ENCODE peak calls at places on chromosomes 16 and 17, in seven cellular contexts. J, H, B, L, C, I and G are unnamed samples.

GRCh38 chr17:83179811-83180210 is 100.4 kb downstream of the METRNL start:
- DNase-seq in J (no peak), H (no peak), B (no peak), L (no peak), C (no peak), I (no peak), G (no peak)

GRCh38 chr16:19809121-19809635 is 75.5 kb downstream of the GPRC5B start:
- DNase-seq in J (no peak), H (no peak), B (no peak), L (no peak), C (peak; percentile 18), I (no peak), G (no peak)

GRCh38 chr16:4801962-4802658 is at the start of gene ROGDI:
- DNase-seq in J (peak; percentile 72), H (peak; percentile 94), B (peak; percentile 96), L (peak; percentile 87), C (peak; percentile 1), I (peak; percentile 72), G (peak; percentile 89)

GRCh38 chr16:10584956-10585561 is 4.7 kb upstream of the EMP2 start:
- DNase-seq in J (no peak), H (no peak), B (no peak), L (no peak), C (no peak), I (no peak), G (no peak)

GRCh38 chr17:77312786-77313599 is 172.2 kb downstream of the SEC14L1 start:
- DNase-seq in J (peak; percentile 85), H (no peak), B (peak; percentile 87), L (no peak), C (no peak), I (no peak), G (no peak)

GRCh38 chr17:48244814-48245213 is 137.2 kb downstream of the SNX11 start:
- DNase-seq in J (no peak), H (peak; percentile 68), B (no peak), L (no peak), C (no peak), I (no peak), G (no peak)

GRCh38 chr17:35898283-35899070 is 18.3 kb upstream of the CCL5 start:
- DNase-seq in J (no peak), H (peak; percentile 68), B (peak; percentile 61), L (peak; percentile 7), C (peak; percentile 30), I (no peak), G (no peak)

GRCh38 chr17:76974721-76975120 is 106.5 kb downstream of the MGAT5B start:
- DNase-seq in J (no peak), H (no peak), B (no peak), L (no peak), C (no peak), I (no peak), G (no peak)

GRCh38 chr16:84207266-84207665 is 16.3 kb downstream of the ADAD2 start:
- DNase-seq in J (no peak), H (no peak), B (no peak), L (no peak), C (no peak), I (no peak), G (no peak)

GRCh38 chr17:37124074-37124824 is 175.5 kb downstream of the AATF start:
- DNase-seq in J (no peak), H (no peak), B (no peak), L (no peak), C (peak; percentile 74), I (no peak), G (no peak)

GRCh38 chr17:40522961-40523310 is 21.5 kb upstream of the TNS4 start:
- DNase-seq in J (no peak), H (no peak), B (no peak), L (no peak), C (no peak), I (no peak), G (no peak)

GRCh38 chr16:65319621-65320231 is 197.9 kb upstream of the CDH11 start:
- DNase-seq in J (no peak), H (no peak), B (no peak), L (no peak), C (no peak), I (no peak), G (no peak)

GRCh38 chr17:21211825-21212479 is 2.0 kb downstream of the TMEM11 start:
- DNase-seq in J (no peak), H (no peak), B (no peak), L (no peak), C (no peak), I (no peak), G (no peak)

GRCh38 chr17:64103751-64104364 is 26.1 kb downstream of the ERN1 start:
- DNase-seq in J (no peak), H (no peak), B (no peak), L (no peak), C (peak; percentile 58), I (no peak), G (no peak)